ENCODE peak calls at places on chromosomes 7 and 10, in seven cellular contexts. One of them, this sample, is unnamed.

GRCh38 chr7:75854233-75854632 is 24.6 kb upstream of the RHBDD2 start:
- DNase-seq in heart right ventricle: no peak
- DNase-seq in lower lobe of right lung: peak
- DNase-seq in astrocyte of the spinal cord: peak
- DNase-seq in GM13977: no peak
- DNase-seq in AG09309: peak
- DNase-seq in epithelial cell of proximal tubule: no peak
- DNase-seq in this sample: no peak

GRCh38 chr10:30862486-30862885 is 169.2 kb downstream of the ZNF438 start:
- DNase-seq in heart right ventricle: no peak
- DNase-seq in lower lobe of right lung: no peak
- DNase-seq in astrocyte of the spinal cord: peak
- DNase-seq in GM13977: no peak
- DNase-seq in AG09309: peak
- DNase-seq in epithelial cell of proximal tubule: peak
- DNase-seq in this sample: no peak

GRCh38 chr10:124359336-124359832 is 59.3 kb downstream of the OAT start:
- DNase-seq in heart right ventricle: no peak
- DNase-seq in lower lobe of right lung: no peak
- DNase-seq in astrocyte of the spinal cord: no peak
- DNase-seq in GM13977: no peak
- DNase-seq in AG09309: no peak
- DNase-seq in epithelial cell of proximal tubule: no peak
- DNase-seq in this sample: no peak

GRCh38 chr7:84176716-84177115 is 17.9 kb downstream of the SEMA3A start:
- DNase-seq in heart right ventricle: no peak
- DNase-seq in lower lobe of right lung: no peak
- DNase-seq in astrocyte of the spinal cord: no peak
- DNase-seq in GM13977: no peak
- DNase-seq in AG09309: peak
- DNase-seq in epithelial cell of proximal tubule: no peak
- DNase-seq in this sample: no peak

GRCh38 chr10:123792579-123792978 is 99.0 kb downstream of the CPXM2 start:
- DNase-seq in heart right ventricle: no peak
- DNase-seq in lower lobe of right lung: no peak
- DNase-seq in astrocyte of the spinal cord: no peak
- DNase-seq in GM13977: no peak
- DNase-seq in AG09309: no peak
- DNase-seq in epithelial cell of proximal tubule: no peak
- DNase-seq in this sample: no peak

GRCh38 chr7:90611115-90611514 is 15.0 kb downstream of the CDK14 start:
- DNase-seq in heart right ventricle: no peak
- DNase-seq in lower lobe of right lung: no peak
- DNase-seq in astrocyte of the spinal cord: peak
- DNase-seq in GM13977: peak
- DNase-seq in AG09309: no peak
- DNase-seq in epithelial cell of proximal tubule: no peak
- DNase-seq in this sample: no peak

GRCh38 chr10:16779375-16779774 is 37.8 kb downstream of the RSU1 start:
- DNase-seq in heart right ventricle: no peak
- DNase-seq in lower lobe of right lung: no peak
- DNase-seq in astrocyte of the spinal cord: no peak
- DNase-seq in GM13977: peak
- DNase-seq in AG09309: no peak
- DNase-seq in epithelial cell of proximal tubule: no peak
- DNase-seq in this sample: no peak

GRCh38 chr7:208128-208673 is 15.8 kb downstream of the FAM20C start:
- DNase-seq in heart right ventricle: no peak
- DNase-seq in lower lobe of right lung: no peak
- DNase-seq in astrocyte of the spinal cord: no peak
- DNase-seq in GM13977: no peak
- DNase-seq in AG09309: no peak
- DNase-seq in epithelial cell of proximal tubule: no peak
- DNase-seq in this sample: no peak

GRCh38 chr7:91947948-91948347 is 7.3 kb downstream of the AKAP9 start:
- DNase-seq in heart right ventricle: no peak
- DNase-seq in lower lobe of right lung: no peak
- DNase-seq in astrocyte of the spinal cord: no peak
- DNase-seq in GM13977: no peak
- DNase-seq in AG09309: no peak
- DNase-seq in epithelial cell of proximal tubule: no peak
- DNase-seq in this sample: no peak

GRCh38 chr7:99109108-99110051 is 34.5 kb downstream of the SMURF1 start:
- DNase-seq in heart right ventricle: peak
- DNase-seq in lower lobe of right lung: no peak
- DNase-seq in astrocyte of the spinal cord: no peak
- DNase-seq in GM13977: no peak
- DNase-seq in AG09309: no peak
- DNase-seq in epithelial cell of proximal tubule: no peak
- DNase-seq in this sample: no peak

GRCh38 chr7:129295015-129295423 is 70.2 kb downstream of the AHCYL2 start:
- DNase-seq in heart right ventricle: no peak
- DNase-seq in lower lobe of right lung: no peak
- DNase-seq in astrocyte of the spinal cord: peak
- DNase-seq in GM13977: no peak
- DNase-seq in AG09309: peak
- DNase-seq in epithelial cell of proximal tubule: peak
- DNase-seq in this sample: no peak

GRCh38 chr10:100565206-100565985 is 29.7 kb downstream of the HIF1AN start:
- DNase-seq in heart right ventricle: no peak
- DNase-seq in lower lobe of right lung: no peak
- DNase-seq in astrocyte of the spinal cord: no peak
- DNase-seq in GM13977: no peak
- DNase-seq in AG09309: no peak
- DNase-seq in epithelial cell of proximal tubule: no peak
- DNase-seq in this sample: no peak

GRCh38 chr7:81408728-81409127 is 361.1 kb downstream of the HGF start:
- DNase-seq in heart right ventricle: no peak
- DNase-seq in lower lobe of right lung: no peak
- DNase-seq in astrocyte of the spinal cord: no peak
- DNase-seq in GM13977: no peak
- DNase-seq in AG09309: peak
- DNase-seq in epithelial cell of proximal tubule: no peak
- DNase-seq in this sample: no peak

GRCh38 chr7:136957391-136957790 is 88.9 kb downstream of the CHRM2 start:
- DNase-seq in heart right ventricle: no peak
- DNase-seq in lower lobe of right lung: no peak
- DNase-seq in astrocyte of the spinal cord: peak
- DNase-seq in GM13977: no peak
- DNase-seq in AG09309: no peak
- DNase-seq in epithelial cell of proximal tubule: no peak
- DNase-seq in this sample: no peak

GRCh38 chr10:3935141-3935540 is 150.1 kb upstream of the KLF6 start:
- DNase-seq in heart right ventricle: peak
- DNase-seq in lower lobe of right lung: no peak
- DNase-seq in astrocyte of the spinal cord: peak
- DNase-seq in GM13977: peak
- DNase-seq in AG09309: peak
- DNase-seq in epithelial cell of proximal tubule: peak
- DNase-seq in this sample: peak

GRCh38 chr7:96311967-96312366 is 9.9 kb downstream of the SLC25A13 start:
- DNase-seq in heart right ventricle: no peak
- DNase-seq in lower lobe of right lung: no peak
- DNase-seq in astrocyte of the spinal cord: no peak
- DNase-seq in GM13977: no peak
- DNase-seq in AG09309: peak
- DNase-seq in epithelial cell of proximal tubule: no peak
- DNase-seq in this sample: no peak

GRCh38 chr7:127330070-127330469 is 62.4 kb downstream of the ZNF800 start:
- DNase-seq in heart right ventricle: no peak
- DNase-seq in lower lobe of right lung: no peak
- DNase-seq in astrocyte of the spinal cord: no peak
- DNase-seq in GM13977: no peak
- DNase-seq in AG09309: no peak
- DNase-seq in epithelial cell of proximal tubule: no peak
- DNase-seq in this sample: no peak

GRCh38 chr10:124025638-124026336 is 67.6 kb downstream of the CHST15 start:
- DNase-seq in heart right ventricle: no peak
- DNase-seq in lower lobe of right lung: no peak
- DNase-seq in astrocyte of the spinal cord: peak
- DNase-seq in GM13977: peak
- DNase-seq in AG09309: no peak
- DNase-seq in epithelial cell of proximal tubule: no peak
- DNase-seq in this sample: no peak

GRCh38 chr10:8315619-8316021 is 261.1 kb downstream of the GATA3 start:
- DNase-seq in heart right ventricle: no peak
- DNase-seq in lower lobe of right lung: no peak
- DNase-seq in astrocyte of the spinal cord: no peak
- DNase-seq in GM13977: no peak
- DNase-seq in AG09309: no peak
- DNase-seq in epithelial cell of proximal tubule: no peak
- DNase-seq in this sample: no peak

GRCh38 chr10:34504534-34504933 is 310.6 kb downstream of the PARD3 start:
- DNase-seq in heart right ventricle: no peak
- DNase-seq in lower lobe of right lung: no peak
- DNase-seq in astrocyte of the spinal cord: peak
- DNase-seq in GM13977: no peak
- DNase-seq in AG09309: no peak
- DNase-seq in epithelial cell of proximal tubule: no peak
- DNase-seq in this sample: no peak

GRCh38 chr10:6011558-6011957 is 34.2 kb upstream of the IL15RA start:
- DNase-seq in heart right ventricle: no peak
- DNase-seq in lower lobe of right lung: no peak
- DNase-seq in astrocyte of the spinal cord: no peak
- DNase-seq in GM13977: no peak
- DNase-seq in AG09309: no peak
- DNase-seq in epithelial cell of proximal tubule: no peak
- DNase-seq in this sample: no peak

GRCh38 chr7:134885967-134886352 is 100.3 kb upstream of the AGBL3 start:
- DNase-seq in heart right ventricle: no peak
- DNase-seq in lower lobe of right lung: no peak
- DNase-seq in astrocyte of the spinal cord: peak
- DNase-seq in GM13977: no peak
- DNase-seq in AG09309: no peak
- DNase-seq in epithelial cell of proximal tubule: peak
- DNase-seq in this sample: peak

GRCh38 chr10:59833810-59834209 is 72.5 kb downstream of the CCDC6 start:
- DNase-seq in heart right ventricle: no peak
- DNase-seq in lower lobe of right lung: no peak
- DNase-seq in astrocyte of the spinal cord: no peak
- DNase-seq in GM13977: no peak
- DNase-seq in AG09309: no peak
- DNase-seq in epithelial cell of proximal tubule: no peak
- DNase-seq in this sample: no peak

DNA sequence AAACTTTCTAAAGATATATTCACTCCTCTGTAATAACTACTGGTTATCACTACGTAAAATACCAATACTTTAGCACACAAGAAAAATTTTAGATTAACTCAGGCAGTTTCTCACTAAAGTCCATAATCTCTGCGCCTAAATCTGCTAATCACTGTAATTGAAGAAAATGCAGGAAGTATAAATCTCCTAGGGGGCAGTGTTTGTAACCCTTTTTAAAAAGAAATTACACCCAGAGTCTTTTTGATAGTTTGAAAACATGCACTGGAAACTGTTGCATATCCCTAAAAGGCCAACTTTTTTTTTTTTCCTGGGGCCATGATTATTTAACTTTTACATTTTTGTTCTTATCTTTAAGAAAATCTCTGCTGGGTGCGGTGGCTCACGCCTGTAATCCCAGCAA is 209.6 kb downstream of the KIAA1217 start:
- DNase-seq in heart right ventricle: no peak
- DNase-seq in lower lobe of right lung: no peak
- DNase-seq in astrocyte of the spinal cord: no peak
- DNase-seq in GM13977: no peak
- DNase-seq in AG09309: no peak
- DNase-seq in epithelial cell of proximal tubule: no peak
- DNase-seq in this sample: no peak
- TF ChIP-seq CTCF in heart right ventricle: no peak
- TF ChIP-seq CTCF in lower lobe of right lung: no peak
- TF ChIP-seq CTCF in astrocyte of the spinal cord: peak
- TF ChIP-seq CTCF in GM13977: no peak
- TF ChIP-seq CTCF in AG09309: no peak
- TF ChIP-seq CTCF in epithelial cell of proximal tubule: peak
- TF ChIP-seq CTCF in this sample: no peak

DNA sequence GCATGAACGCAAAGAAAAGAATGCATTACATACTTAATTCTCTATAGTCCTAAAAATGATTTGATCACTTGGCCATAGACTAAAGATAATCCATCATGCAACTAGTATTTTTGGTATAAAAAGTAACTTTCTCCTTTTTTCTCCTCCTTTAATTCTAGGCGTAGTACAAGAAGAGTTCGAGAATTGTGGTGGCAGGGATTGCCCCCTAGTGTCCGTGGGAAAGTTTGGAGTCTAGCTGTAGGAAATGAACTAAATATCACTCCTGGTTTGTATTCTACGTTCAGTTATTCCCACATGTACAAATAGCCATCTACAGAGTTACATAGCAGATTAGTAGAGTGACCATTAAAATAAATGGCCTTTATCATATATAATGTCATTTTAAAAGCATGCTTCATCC is 45.5 kb upstream of the HELLS start:
- DNase-seq in heart right ventricle: no peak
- DNase-seq in lower lobe of right lung: no peak
- DNase-seq in astrocyte of the spinal cord: peak
- DNase-seq in GM13977: no peak
- DNase-seq in AG09309: no peak
- DNase-seq in epithelial cell of proximal tubule: no peak
- DNase-seq in this sample: no peak
- TF ChIP-seq CTCF in heart right ventricle: peak
- TF ChIP-seq CTCF in lower lobe of right lung: no peak
- TF ChIP-seq CTCF in astrocyte of the spinal cord: peak
- TF ChIP-seq CTCF in GM13977: peak
- TF ChIP-seq CTCF in AG09309: peak
- TF ChIP-seq CTCF in epithelial cell of proximal tubule: peak
- TF ChIP-seq CTCF in this sample: peak

GRCh38 chr10:14822879-14823755 is 14.7 kb downstream of the CDNF start:
- DNase-seq in heart right ventricle: peak
- DNase-seq in lower lobe of right lung: no peak
- DNase-seq in astrocyte of the spinal cord: peak
- DNase-seq in GM13977: peak
- DNase-seq in AG09309: no peak
- DNase-seq in epithelial cell of proximal tubule: no peak
- DNase-seq in this sample: peak
- TF ChIP-seq CTCF in heart right ventricle: peak
- TF ChIP-seq CTCF in lower lobe of right lung: peak
- TF ChIP-seq CTCF in astrocyte of the spinal cord: peak
- TF ChIP-seq CTCF in GM13977: peak
- TF ChIP-seq CTCF in AG09309: peak
- TF ChIP-seq CTCF in epithelial cell of proximal tubule: peak
- TF ChIP-seq CTCF in this sample: peak

DNA sequence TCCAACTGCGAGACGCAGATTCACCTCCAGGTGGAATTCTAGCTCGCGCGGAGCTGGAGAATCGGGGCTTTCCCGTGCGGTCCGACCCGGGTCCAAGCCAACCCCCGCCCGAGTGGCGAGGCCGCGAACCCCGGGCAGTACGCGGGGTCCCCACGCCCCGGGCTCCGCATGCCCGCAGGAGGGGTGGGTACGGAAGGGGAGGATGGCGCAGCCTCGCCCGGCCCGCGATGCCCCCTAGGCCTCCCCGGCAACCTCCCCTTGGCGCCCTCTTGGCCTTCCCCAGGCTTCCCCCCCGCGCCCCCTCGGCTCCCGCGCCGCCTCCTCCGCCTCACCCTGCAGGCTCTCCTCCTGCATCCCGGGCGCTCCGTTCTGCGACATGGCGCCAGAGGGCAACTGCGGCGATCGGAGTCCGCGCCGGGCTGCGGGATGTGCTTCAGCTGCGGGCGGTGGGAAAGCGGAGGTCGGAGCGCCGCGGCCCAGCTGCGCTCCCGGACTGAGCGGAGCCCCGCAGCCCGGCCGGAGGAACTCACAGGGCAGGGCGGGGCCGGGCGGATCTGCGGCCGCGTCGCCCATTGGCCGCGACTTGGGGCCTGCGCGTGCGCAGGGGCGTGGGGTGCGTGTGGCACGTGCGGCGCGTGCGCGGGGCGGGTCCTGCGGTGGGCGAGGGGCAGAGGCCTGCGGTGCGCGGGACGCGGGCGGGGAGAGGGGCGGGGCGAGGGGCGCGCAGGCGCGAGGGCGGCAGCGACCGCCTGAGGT is at the start of gene BNIP3:
- DNase-seq in heart right ventricle: peak
- DNase-seq in lower lobe of right lung: peak
- DNase-seq in astrocyte of the spinal cord: peak
- DNase-seq in GM13977: peak
- DNase-seq in AG09309: peak
- DNase-seq in epithelial cell of proximal tubule: no peak
- DNase-seq in this sample: peak
- TF ChIP-seq CTCF in heart right ventricle: peak
- TF ChIP-seq CTCF in lower lobe of right lung: peak
- TF ChIP-seq CTCF in astrocyte of the spinal cord: no peak
- TF ChIP-seq CTCF in GM13977: no peak
- TF ChIP-seq CTCF in AG09309: no peak
- TF ChIP-seq CTCF in epithelial cell of proximal tubule: no peak
- TF ChIP-seq CTCF in this sample: peak

This sample was measured in astrocyte of the cerebellum.